ENCODE peak calls at places on chromosomes 3 and 15, in seven cellular contexts. D is psoas muscle; A is uterus; G is astrocyte; M is K562; U is CD4-positive, alpha-beta memory T cell; N is Peyer's patch. H is an unnamed sample.

GRCh38 chr15:52653451-52653964 is 25.7 kb downstream of the ATOSA start:
- DNase-seq in M (no peak), N (no peak), A (no peak), G (peak; percentile 93), D (no peak), U (no peak), H (no peak)

GRCh38 chr3:193853511-193854219 is 260.7 kb downstream of the OPA1 start:
- DNase-seq in N (no peak), A (no peak), G (no peak), M (peak; percentile 68), D (no peak), U (no peak), H (no peak)

GRCh38 chr15:97745481-97746071 is 214.9 kb upstream of the ARRDC4 start:
- DNase-seq in D (no peak), G (no peak), A (no peak), U (peak; percentile 5), N (no peak), M (peak; percentile 53), H (no peak)

GRCh38 chr3:198061119-198062067 is 101.4 kb downstream of the LMLN start:
- DNase-seq in U (no peak), D (no peak), G (no peak), M (no peak), A (no peak), N (no peak), H (no peak)

GRCh38 chr3:38510631-38511030 is 14.5 kb downstream of the EXOG start:
- DNase-seq in D (no peak), G (no peak), A (no peak), M (no peak), U (no peak), N (no peak), H (no peak)

GRCh38 chr3:17190353-17191078 is 305.8 kb downstream of the PLCL2 start:
- DNase-seq in U (no peak), N (no peak), M (no peak), D (no peak), G (no peak), A (no peak), H (no peak)

GRCh38 chr15:77568960-77569646 is 63.6 kb downstream of the LINGO1 start:
- DNase-seq in D (no peak), U (no peak), M (peak; percentile 34), A (peak; percentile 61), N (no peak), G (no peak), H (no peak)

GRCh38 chr15:78317145-78317836 is 17.9 kb upstream of the SKIC8 start:
- DNase-seq in M (peak; percentile 60), G (no peak), D (no peak), N (no peak), A (no peak), U (no peak), H (no peak)

GRCh38 chr3:34005886-34006285 is 207.5 kb downstream of the PDCD6IP start:
- DNase-seq in M (no peak), N (no peak), D (no peak), G (peak; percentile 80), U (no peak), A (no peak), H (no peak)

GRCh38 chr3:67790043-67790442 is 135.6 kb upstream of the SUCLG2 start:
- DNase-seq in N (peak; percentile 51), U (peak; percentile 59), A (no peak), G (peak; percentile 7), D (no peak), M (peak; percentile 44), H (no peak)

GRCh38 chr15:64507293-64507802 is 47.0 kb downstream of the ZNF609 start:
- DNase-seq in U (no peak), D (peak; percentile 29), G (peak; percentile 93), M (peak; percentile 19), A (peak; percentile 76), N (peak; percentile 44), H (no peak)

GRCh38 chr3:46138571-46138970 is 69.5 kb downstream of the CCR1 start:
- DNase-seq in N (no peak), M (no peak), U (no peak), G (no peak), A (no peak), D (no peak), H (no peak)

GRCh38 chr3:105812194-105812586 is 56.6 kb downstream of the CBLB start:
- DNase-seq in G (peak; percentile 69), M (no peak), D (no peak), U (no peak), N (no peak), A (no peak), H (no peak)

GRCh38 chr3:192641911-192642310 is 85.4 kb downstream of the FGF12 start:
- DNase-seq in M (no peak), G (no peak), D (no peak), N (no peak), A (no peak), U (no peak), H (no peak)

GRCh38 chr15:94412979-94413741 is 181.8 kb downstream of the MCTP2 start:
- DNase-seq in A (no peak), D (no peak), U (no peak), N (no peak), M (no peak), G (no peak), H (no peak)

GRCh38 chr15:94416829-94417228 is 185.5 kb downstream of the MCTP2 start:
- DNase-seq in U (no peak), G (no peak), M (no peak), D (no peak), A (no peak), N (no peak), H (no peak)

GRCh38 chr15:94414921-94415320 is 183.6 kb downstream of the MCTP2 start:
- DNase-seq in N (no peak), M (no peak), U (no peak), D (no peak), G (no peak), A (no peak), H (no peak)

GRCh38 chr15:94421711-94422110 is 190.3 kb downstream of the MCTP2 start:
- DNase-seq in D (no peak), A (no peak), N (no peak), G (no peak), U (no peak), M (no peak), H (no peak)

DNA sequence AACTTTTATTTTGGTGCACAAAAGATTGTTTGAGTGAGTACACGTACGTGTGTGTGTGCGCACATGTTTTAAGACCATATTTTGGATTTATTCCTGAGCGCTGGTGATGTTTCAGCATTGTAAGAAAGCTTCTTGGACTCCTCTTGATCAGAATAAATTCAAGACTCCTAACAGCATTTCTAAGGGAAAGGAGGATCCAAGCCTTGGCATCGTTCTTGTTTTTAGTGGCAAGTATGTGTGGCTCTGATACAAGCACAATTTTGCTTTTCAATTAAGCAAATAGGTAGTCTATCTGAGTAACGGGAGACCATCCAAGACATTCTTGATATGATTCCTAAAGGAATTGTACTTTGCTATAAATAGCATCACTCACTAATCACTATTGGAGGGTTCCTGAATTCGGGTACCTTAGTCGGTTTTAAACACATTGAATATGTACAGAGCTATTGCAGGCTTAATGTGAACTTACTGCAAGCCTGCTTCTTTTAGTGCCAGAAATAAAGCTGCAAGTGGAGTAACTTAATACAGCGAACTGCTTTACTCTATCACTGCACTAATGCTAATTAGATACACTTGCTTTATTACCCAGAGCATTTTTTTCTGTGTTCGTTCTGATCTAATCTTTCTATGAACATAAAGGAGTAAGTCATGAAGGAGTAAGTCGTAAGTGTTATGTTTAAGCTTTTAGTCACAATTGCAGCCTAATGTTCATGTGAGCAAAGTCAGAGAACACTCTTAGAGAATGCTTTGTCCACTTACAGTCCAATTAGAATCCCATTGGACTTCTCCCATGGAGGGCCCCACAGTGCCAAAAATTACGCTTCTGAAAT is 186.3 kb downstream of the MCTP2 start:
- DNase-seq in A (no peak), N (no peak), D (no peak), M (no peak), U (no peak), G (no peak), H (no peak)
- H3K27ac ChIP-seq in A (no peak overlapping the region), N (no peak overlapping the region), D (no peak overlapping the region), M (no peak overlapping the region), U (no peak overlapping the region), G (no peak overlapping the region), H (no peak overlapping the region)

GRCh38 chr15:74824976-74825375 is 1.5 kb upstream of the CPLX3 start:
- DNase-seq in U (no peak), M (no peak), N (no peak), D (no peak), G (no peak), A (no peak), H (no peak)
- H3K27ac ChIP-seq in U (no peak overlapping the region), M (no peak overlapping the region), N (no peak overlapping the region), D (no peak overlapping the region), G (no peak overlapping the region), A (no peak overlapping the region), H (no peak overlapping the region)

GRCh38 chr15:90839187-90840071 is 29.0 kb upstream of the FURIN start:
- DNase-seq in D (no peak), A (no peak), G (peak; percentile 64), N (peak; percentile 56), M (no peak), U (no peak), H (peak; percentile 93)
- H3K27ac ChIP-seq in D (no peak overlapping the region), A (no peak overlapping the region), G (no peak overlapping the region), N (peak overlapping the region; percentile 71), M (peak overlapping the region; percentile 88), U (peak overlapping the region; percentile 7), H (peak overlapping the region; percentile 41)

DNA sequence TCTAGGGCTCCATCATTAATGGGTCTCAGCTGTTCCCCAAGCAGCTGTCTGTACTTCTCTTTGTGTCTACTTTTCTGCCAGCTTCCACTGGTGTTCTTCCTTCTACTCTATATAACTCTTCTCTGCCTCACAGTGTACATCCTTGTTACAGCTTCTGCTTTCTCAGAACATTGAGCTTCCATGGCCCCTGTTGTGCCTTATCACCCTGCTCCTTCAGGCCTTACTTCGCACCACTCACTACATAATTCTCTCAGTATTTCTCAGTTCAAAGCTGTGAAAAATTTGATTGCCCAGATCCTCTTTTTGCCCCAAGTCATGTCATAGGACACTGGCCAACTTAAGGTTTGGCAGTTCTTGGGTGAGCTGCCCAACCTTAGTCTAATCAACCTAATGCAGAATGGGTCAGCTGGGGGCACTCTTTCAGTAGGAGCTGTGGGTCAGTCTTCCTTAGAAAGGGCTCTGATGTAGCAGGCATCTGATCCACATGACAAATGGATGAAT is 28.9 kb downstream of the CSTA start:
- DNase-seq in D (no peak), G (no peak), U (no peak), N (no peak), M (no peak), A (no peak), H (no peak)
- H3K27ac ChIP-seq in D (no peak overlapping the region), G (no peak overlapping the region), U (no peak overlapping the region), N (no peak overlapping the region), M (no peak overlapping the region), A (no peak overlapping the region), H (no peak overlapping the region)

GRCh38 chr15:70343961-70344360 is 246.2 kb upstream of the TLE3 start:
- DNase-seq in G (no peak), N (no peak), U (no peak), D (no peak), A (no peak), M (no peak), H (peak; percentile 17)
- H3K27ac ChIP-seq in G (no peak overlapping the region), N (no peak overlapping the region), U (no peak overlapping the region), D (no peak overlapping the region), A (no peak overlapping the region), M (no peak overlapping the region), H (no peak overlapping the region)

DNA sequence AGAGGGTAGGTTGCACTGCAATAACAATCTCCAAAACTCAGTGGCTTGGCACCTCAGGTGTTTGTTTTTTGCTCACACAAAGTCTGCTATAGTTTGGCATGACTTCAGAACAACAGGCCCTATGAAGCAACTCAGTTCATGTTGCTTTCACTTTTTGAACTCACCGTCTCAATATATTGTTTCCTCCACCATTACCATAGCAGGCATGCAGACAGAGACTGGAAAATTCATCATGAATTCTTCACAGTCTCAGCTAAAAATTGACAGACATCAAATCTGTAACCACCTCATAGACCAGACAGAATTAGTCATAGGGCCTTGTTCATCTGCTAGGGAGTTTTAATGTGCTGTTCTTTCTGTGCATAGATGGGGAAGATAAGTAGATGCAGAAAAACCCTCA is 161.4 kb upstream of the POU1F1 start:
- DNase-seq in U (no peak), A (no peak), M (no peak), D (no peak), N (no peak), G (peak; percentile 52), H (no peak)
- H3K27ac ChIP-seq in U (no peak overlapping the region), A (no peak overlapping the region), M (no peak overlapping the region), D (no peak overlapping the region), N (no peak overlapping the region), G (peak overlapping the region; percentile 50), H (peak overlapping the region; percentile 63)

H was measured in RWPE2.